ENCODE peak calls at places on chromosomes 1 and 21, in four cellular contexts. D, C, U and L are unnamed samples.

GRCh38 chr1:107243461-107243860 is 102.6 kb downstream of the NTNG1 start:
- DNase-seq in U (no peak), C (no peak), D (no peak), L (no peak)

GRCh38 chr1:32900956-32901822 is at the start of gene TMEM54:
- DNase-seq in D (no peak), C (no peak), U (peak), L (no peak)

GRCh38 chr1:41155105-41155504 is 87.0 kb downstream of the SCMH1 start:
- DNase-seq in C (no peak), U (no peak), D (no peak), L (no peak)

GRCh38 chr1:167676205-167676915 is 45.4 kb upstream of the MPZL1 start:
- DNase-seq in D (no peak), C (no peak), U (no peak), L (no peak)

GRCh38 chr1:1371354-1371740 is 3.7 kb downstream of the AURKAIP1 start:
- DNase-seq in D (no peak), U (no peak), C (peak), L (no peak)

GRCh38 chr21:22225299-22225698 is 1227.1 kb downstream of the NCAM2 start:
- DNase-seq in C (no peak), D (no peak), U (no peak), L (no peak)

GRCh38 chr1:226704169-226704921 is 34.7 kb downstream of the ITPKB start:
- DNase-seq in C (no peak), U (no peak), D (no peak), L (no peak)

GRCh38 chr1:40825430-40825778 is 36.8 kb downstream of the CITED4 start:
- DNase-seq in C (no peak), U (no peak), D (no peak), L (no peak)

GRCh38 chr21:41815652-41816582 is 49.1 kb upstream of the RIPK4 start:
- DNase-seq in U (no peak), C (no peak), D (no peak), L (no peak)

GRCh38 chr1:77413541-77414335 is 131.9 kb downstream of the AK5 start:
- DNase-seq in D (no peak), U (no peak), C (no peak), L (no peak)

GRCh38 chr1:88451856-88452255 is 232.2 kb upstream of the PKN2 start:
- DNase-seq in C (no peak), U (no peak), D (no peak), L (no peak)

GRCh38 chr1:178417858-178418257 is 78.9 kb downstream of the CLEC20A start:
- DNase-seq in U (no peak), D (peak), C (no peak), L (no peak)

GRCh38 chr1:116015679-116016078 is 39.4 kb downstream of the SLC22A15 start:
- DNase-seq in C (no peak), D (no peak), U (no peak), L (no peak)

GRCh38 chr1:201181726-201182125 is 8.9 kb upstream of the IGFN1 start:
- DNase-seq in D (no peak), U (no peak), C (no peak), L (no peak)

GRCh38 chr1:244599937-244600350 is 53.0 kb upstream of the DESI2 start:
- DNase-seq in C (peak), U (no peak), D (peak), L (no peak)

GRCh38 chr1:246786606-246787238 is 62.5 kb downstream of the SCCPDH start:
- DNase-seq in C (no peak), U (no peak), D (no peak), L (no peak)

GRCh38 chr1:39129514-39129913 is 75.0 kb upstream of the MACF1 start:
- DNase-seq in D (no peak), U (no peak), C (no peak), L (no peak)

GRCh38 chr1:165598676-165599059 is 32.4 kb upstream of the MGST3 start:
- DNase-seq in D (no peak), C (no peak), U (no peak), L (no peak)

GRCh38 chr21:42865361-42866160 is 13.8 kb downstream of the WDR4 start:
- DNase-seq in C (no peak), D (peak), U (no peak), L (no peak)

GRCh38 chr1:6329392-6329791 is 64.2 kb downstream of the ACOT7 start:
- DNase-seq in U (no peak), D (peak), C (no peak), L (no peak)

GRCh38 chr1:167439301-167439988 is 78.9 kb downstream of the CD247 start:
- DNase-seq in C (no peak), D (peak), U (no peak), L (no peak)

GRCh38 chr1:155166373-155167165 is 6.5 kb downstream of the KRTCAP2 start:
- DNase-seq in U (no peak), D (no peak), C (no peak), L (no peak)

GRCh38 chr1:15296602-15297321 is 49.7 kb downstream of the FHAD1 start:
- DNase-seq in C (no peak), U (no peak), D (no peak), L (no peak)

GRCh38 chr1:16980473-16981268 is at the start of gene MFAP2:
- DNase-seq in C (no peak), D (no peak), U (no peak), L (no peak)

GRCh38 chr21:33028759-33029511 is 3.2 kb downstream of the OLIG2 start:
- DNase-seq in U (no peak), D (no peak), C (no peak), L (peak)

GRCh38 chr1:46595127-46595526 is 8.9 kb downstream of the MKNK1 start:
- DNase-seq in C (peak), U (no peak), D (no peak), L (no peak)

GRCh38 chr1:20871419-20871818 is 84.3 kb upstream of the HP1BP3 start:
- DNase-seq in U (no peak), D (no peak), C (no peak), L (no peak)

GRCh38 chr1:212760126-212760823 is 31.3 kb downstream of the NSL1 start:
- DNase-seq in U (no peak), C (peak), D (no peak), L (peak)